ENCODE peak calls at places on chromosomes 2 and 18, in four cellular contexts. E is fibroblast of the conjunctiva; C is left cardiac atrium; W is stimulated activated CD8-positive, alpha-beta memory T cell treated with anti-CD3 and anti-CD28 coated beads, Interleukin-15, amount 100 ng/mL, for 24 hours. A is an unnamed sample.

GRCh38 chr2:119697290-119698013 is 18.5 kb downstream of the TMEM177 start:
- DNase-seq in E (no peak), C (no peak), W (no peak), A (no peak)

GRCh38 chr2:109715302-109715937 is 78.7 kb upstream of the RGPD5 start:
- DNase-seq in E (no peak), W (no peak), C (no peak), A (peak; percentile 60)

GRCh38 chr2:167756427-167756826 is 491.0 kb downstream of the STK39 start:
- DNase-seq in E (no peak), C (no peak), W (no peak), A (no peak)

GRCh38 chr2:220504890-220505564 is 877.6 kb downstream of the SLC4A3 start:
- DNase-seq in C (no peak), W (no peak), E (no peak), A (no peak)

GRCh38 chr18:54129448-54130134 is 94.9 kb downstream of the MBD2 start:
- DNase-seq in E (no peak), C (no peak), W (no peak), A (no peak)

GRCh38 chr18:47873625-47874024 is 56.8 kb downstream of the SMAD2 start:
- DNase-seq in W (no peak), C (no peak), E (no peak), A (no peak)

GRCh38 chr2:97716695-97717617 is 3.6 kb downstream of the ZAP70 start:
- DNase-seq in W (no peak), E (no peak), C (peak; percentile 13), A (no peak)

GRCh38 chr2:15861172-15861822 is 79.1 kb upstream of the MYCN start:
- DNase-seq in W (no peak), C (no peak), E (no peak), A (no peak)

GRCh38 chr2:176339208-176339607 is 70.0 kb downstream of the MTX2 start:
- DNase-seq in C (no peak), W (no peak), E (no peak), A (no peak)

GRCh38 chr2:156199588-156199987 is 132.9 kb downstream of the NR4A2 start:
- DNase-seq in W (no peak), C (no peak), E (no peak), A (no peak)

GRCh38 chr2:72083751-72084583 is 63.7 kb downstream of the CYP26B1 start:
- DNase-seq in E (no peak), C (no peak), W (no peak), A (no peak)

GRCh38 chr2:20593072-20594034 is 57.5 kb downstream of the HS1BP3 start:
- DNase-seq in W (no peak), C (peak; percentile 73), E (peak; percentile 61), A (peak; percentile 93)

GRCh38 chr2:161122772-161123530 is 37.3 kb upstream of the TANK start:
- DNase-seq in W (no peak), C (peak; percentile 37), E (peak; percentile 88), A (peak; percentile 70)

GRCh38 chr18:61556862-61557261 is 223.6 kb downstream of the CDH20 start:
- DNase-seq in C (no peak), W (no peak), E (no peak), A (no peak)

GRCh38 chr2:205681836-205682238 is 464 bp upstream of the NRP2 start:
- DNase-seq in W (no peak), C (peak; percentile 31), E (no peak), A (peak; percentile 58)

GRCh38 chr2:119484834-119485233 is 39.4 kb downstream of the SCTR start:
- DNase-seq in E (no peak), W (no peak), C (no peak), A (no peak)

GRCh38 chr18:54958711-54959625 is at the start of gene CCDC68:
- DNase-seq in C (peak; percentile 75), W (no peak), E (no peak), A (no peak)

GRCh38 chr2:189142893-189143759 is 36.4 kb downstream of the COL5A2 start:
- DNase-seq in C (no peak), E (no peak), W (no peak), A (peak; percentile 59)

GRCh38 chr2:6940820-6941219 is 23.6 kb downstream of the RNF144A start:
- DNase-seq in C (no peak), E (no peak), W (no peak), A (no peak)

GRCh38 chr2:74093840-74094239 is 53.9 kb downstream of the BOLA3 start:
- DNase-seq in C (no peak), W (no peak), E (no peak), A (no peak)

GRCh38 chr2:25700221-25700660 is 26.9 kb upstream of the DTNB start:
- DNase-seq in W (no peak), E (peak; percentile 26), C (no peak), A (peak; percentile 67)

GRCh38 chr2:84905181-84906107 is at the start of gene TMSB10:
- DNase-seq in W (peak; percentile 80), E (peak; percentile 77), C (peak; percentile 91), A (no peak)

GRCh38 chr18:38693085-38693484 is 1127.5 kb upstream of the CELF4 start:
- DNase-seq in C (no peak), W (no peak), E (no peak), A (no peak)

GRCh38 chr2:42195559-42195958 is 26.4 kb downstream of the EML4 start:
- DNase-seq in E (no peak), C (no peak), W (no peak), A (peak; percentile 4)

GRCh38 chr2:75497256-75497655 is 63.5 kb downstream of the EVA1A start:
- DNase-seq in W (no peak), E (no peak), C (no peak), A (no peak)

GRCh38 chr18:74378179-74378682 is 62.6 kb downstream of the C18orf63 start:
- DNase-seq in E (no peak), C (no peak), W (no peak), A (no peak)

GRCh38 chr2:98517636-98518035 is 73.0 kb downstream of the INPP4A start:
- DNase-seq in W (no peak), E (no peak), C (no peak), A (no peak)

GRCh38 chr2:136117391-136117841 is 533 bp downstream of the CXCR4 start:
- DNase-seq in W (peak; percentile 29), C (peak; percentile 50), E (no peak), A (peak; percentile 68)

GRCh38 chr2:201696151-201696659 is 2.2 kb downstream of the MPP4 start:
- DNase-seq in W (no peak), E (peak; percentile 64), C (no peak), A (peak; percentile 91)

GRCh38 chr2:208584387-208584965 is 177.9 kb downstream of the PTH2R start:
- DNase-seq in E (no peak), W (no peak), C (no peak), A (no peak)

GRCh38 chr18:24333116-24333515 is 64.5 kb downstream of the OSBPL1A start:
- DNase-seq in E (no peak), C (no peak), W (no peak), A (no peak)

GRCh38 chr2:229810786-229811185 is 96.4 kb upstream of the DNER start:
- DNase-seq in E (peak; percentile 17), W (no peak), C (no peak), A (no peak)